ENCODE peak calls at places on chromosomes 1 and 21, in seven cellular contexts. N, D, B, G, P, Q and R are unnamed samples.

GRCh38 chr21:35273331-35273730 is 224.2 kb upstream of the RUNX1 start:
- DNase-seq in Q (no peak), G (no peak), B (no peak), P (no peak), N (no peak), D (peak), R (no peak)

GRCh38 chr1:32881291-32881690 is 5.0 kb upstream of the HPCA start:
- DNase-seq in B (no peak), Q (no peak), N (no peak), P (no peak), G (no peak), D (no peak), R (no peak)

GRCh38 chr1:3671371-3672180 is 19.3 kb downstream of the TP73 start:
- DNase-seq in B (no peak), D (peak), Q (no peak), P (no peak), G (no peak), N (no peak), R (no peak)

GRCh38 chr1:21586926-21587601 is 77.8 kb downstream of the ALPL start:
- DNase-seq in Q (peak), N (peak), B (peak), D (peak), G (peak), P (peak), R (peak)

GRCh38 chr1:176789571-176790090 is 326.7 kb downstream of the PAPPA2 start:
- DNase-seq in D (peak), G (no peak), B (no peak), N (no peak), Q (no peak), P (no peak), R (peak)

GRCh38 chr1:55203064-55203463 is 12.1 kb downstream of the USP24 start:
- DNase-seq in P (no peak), D (no peak), Q (no peak), G (no peak), N (no peak), B (no peak), R (no peak)

GRCh38 chr1:101150676-101151075 is 86.1 kb upstream of the S1PR1 start:
- DNase-seq in Q (no peak), D (peak), G (no peak), N (no peak), P (no peak), B (no peak), R (peak)

GRCh38 chr1:66503841-66504470 is 30.0 kb upstream of the SGIP1 start:
- DNase-seq in N (no peak), G (no peak), B (peak), Q (peak), P (peak), D (peak), R (peak)

GRCh38 chr1:109252167-109252892 is 3.0 kb downstream of the CELSR2 start:
- DNase-seq in D (no peak), B (no peak), G (no peak), P (no peak), N (no peak), Q (no peak), R (no peak)

GRCh38 chr1:95852483-95853070 is 618.6 kb downstream of the RWDD3 start:
- DNase-seq in B (no peak), D (no peak), N (no peak), P (no peak), G (no peak), Q (no peak), R (no peak)

DNA sequence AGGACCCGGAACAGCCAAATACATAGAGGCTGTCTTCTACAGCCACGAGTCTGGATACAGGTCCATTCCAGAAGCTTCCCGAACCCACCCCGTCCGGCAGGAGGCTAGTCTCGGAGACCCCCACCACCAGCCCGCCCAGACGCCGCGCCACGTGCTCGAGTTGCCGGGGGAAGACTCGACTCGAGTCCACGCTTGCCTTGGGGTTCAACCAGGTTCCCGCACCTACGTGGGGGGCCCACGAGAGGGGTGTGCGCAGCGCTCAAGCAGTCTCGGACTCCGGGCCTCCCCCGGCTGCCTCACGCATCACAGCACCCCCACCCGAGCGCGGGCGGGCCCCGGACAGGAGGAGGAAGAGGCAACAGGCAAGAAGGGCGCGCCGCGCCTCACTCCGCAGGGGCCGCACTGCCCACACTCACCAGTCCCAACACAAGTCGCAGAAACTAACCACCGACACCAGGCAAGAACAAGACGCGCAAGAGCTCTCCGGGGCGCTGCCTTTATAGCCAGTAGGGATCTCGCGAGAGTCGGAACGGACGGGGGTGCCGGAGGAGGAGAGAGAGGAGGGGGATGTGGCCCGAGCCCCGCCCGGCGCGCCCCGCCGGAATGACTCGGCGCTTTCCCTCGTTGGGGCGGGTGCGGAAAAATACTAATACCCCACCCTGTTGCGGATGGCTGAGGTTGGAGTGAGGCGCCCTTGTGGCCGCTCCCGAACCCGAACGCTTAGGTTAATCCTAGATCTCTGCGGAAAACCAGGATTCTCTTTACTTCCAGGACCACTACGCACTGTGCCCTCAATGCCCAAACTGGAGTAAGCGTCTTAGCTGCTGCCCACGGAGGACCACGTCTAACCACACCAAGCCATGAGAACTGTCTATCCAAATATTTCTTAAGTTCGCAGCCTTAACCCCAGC is at the start of gene PRDX1:
- DNase-seq in P (peak), N (peak), Q (peak), B (peak), D (peak), G (peak), R (peak)
- TF ChIP-seq CTCF in P (peak), N (peak), Q (no peak), B (no peak), D (peak), G (peak), R (no peak)

GRCh38 chr1:167538657-167539056 is 14.9 kb downstream of the CREG1 start:
- DNase-seq in P (no peak), D (no peak), B (no peak), N (no peak), G (no peak), Q (no peak), R (no peak)
- TF ChIP-seq CTCF in P (no peak), D (no peak), B (no peak), N (peak), G (peak), Q (no peak), R (no peak)

DNA sequence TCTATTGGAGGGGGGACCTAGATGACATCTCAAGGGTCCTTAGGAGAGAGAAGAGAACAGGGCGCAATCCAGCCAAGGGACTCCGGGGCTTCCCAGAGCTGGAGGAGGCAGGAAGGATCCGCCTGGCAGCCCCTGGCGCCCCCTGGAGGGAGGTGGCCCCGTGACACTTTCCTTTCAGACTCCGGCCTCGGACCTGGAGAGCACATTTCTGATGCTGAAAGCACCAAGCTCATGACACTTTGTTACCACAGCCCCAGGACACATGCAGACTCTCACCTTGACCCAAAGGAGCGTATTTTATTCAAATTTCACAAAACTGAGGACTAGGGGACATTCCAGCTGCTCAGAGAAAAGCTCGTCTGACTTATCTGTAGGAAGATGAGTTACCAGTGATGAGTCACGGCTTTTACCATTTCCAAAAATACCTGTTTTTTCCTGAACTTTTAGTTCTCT is 21.4 kb upstream of the POFUT2 start:
- DNase-seq in P (peak), D (peak), N (no peak), G (no peak), B (no peak), Q (peak), R (peak)
- TF ChIP-seq CTCF in P (peak), D (peak), N (peak), G (peak), B (peak), Q (peak), R (peak)

GRCh38 chr1:91278754-91279153 is 125.9 kb downstream of the HFM1 start:
- DNase-seq in B (no peak), P (no peak), Q (peak), G (no peak), D (peak), N (no peak), R (peak)
- TF ChIP-seq CTCF in B (no peak), P (no peak), Q (peak), G (peak), D (peak), N (peak), R (peak)

DNA sequence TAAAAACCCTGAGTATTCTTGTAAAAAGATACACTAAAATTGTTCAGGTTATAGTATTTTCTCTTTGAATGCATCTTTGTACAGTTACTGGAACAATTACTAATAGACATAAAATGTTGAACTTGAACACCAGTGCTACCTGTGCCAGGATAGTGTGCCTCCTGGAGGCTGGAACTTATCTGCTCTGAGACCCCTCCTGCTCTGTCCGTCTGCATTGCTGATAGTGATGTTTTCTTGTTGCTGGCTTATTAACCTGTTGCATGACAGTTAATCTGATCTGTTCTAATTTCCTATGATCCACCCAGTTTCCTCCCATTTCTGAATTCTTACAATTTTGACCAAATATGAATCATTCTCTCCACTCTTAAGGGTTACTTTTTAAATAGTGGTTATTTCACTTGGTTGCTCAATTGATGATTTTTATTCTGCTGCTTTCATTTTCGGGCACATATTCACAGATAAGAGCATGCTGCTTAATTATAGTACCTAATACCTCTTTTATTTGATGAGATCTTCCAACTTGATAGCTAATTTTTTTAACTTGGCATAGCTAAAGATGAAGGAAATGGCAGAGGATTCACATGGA is 101.4 kb downstream of the CC2D1B start:
- DNase-seq in D (no peak), B (no peak), G (no peak), P (no peak), N (no peak), Q (peak), R (no peak)
- TF ChIP-seq CTCF in D (no peak), B (no peak), G (peak), P (peak), N (no peak), Q (peak), R (no peak)

GRCh38 chr1:157367870-157368269 is 184.4 kb downstream of the FCRL5 start:
- DNase-seq in N (no peak), G (no peak), B (no peak), Q (no peak), D (no peak), P (no peak), R (no peak)

GRCh38 chr1:157364612-157365011 is 187.7 kb downstream of the FCRL5 start:
- DNase-seq in B (no peak), Q (no peak), P (no peak), N (no peak), D (no peak), G (no peak), R (no peak)

GRCh38 chr1:157367091-157367739 is 185.1 kb downstream of the FCRL5 start:
- DNase-seq in Q (no peak), G (no peak), B (no peak), P (no peak), N (no peak), D (no peak), R (no peak)

GRCh38 chr1:157360021-157360390 is 192.3 kb downstream of the FCRL5 start:
- DNase-seq in D (no peak), Q (no peak), G (no peak), B (no peak), P (no peak), N (no peak), R (no peak)

GRCh38 chr1:157363660-157364140 is 188.6 kb downstream of the FCRL5 start:
- DNase-seq in Q (peak), N (no peak), P (no peak), B (peak), D (peak), G (no peak), R (peak)
- TF ChIP-seq CTCF in Q (peak), N (peak), P (peak), B (peak), D (peak), G (peak), R (peak)